ENCODE peak calls at places on chromosomes 7 and 10, in seven cellular contexts. P is H1, H is HCT116, O is SK-N-SH, T is K562, V is HepG2, F is GM12878. I is an unnamed sample.
A peak's percentile ranks its signal among the peaks of the same experiment; 100 is the strongest.

GRCh38 chr10:69437321-69438259 is 13.7 kb upstream of the TSPAN15 start:
- DNase-seq in V (no peak), P (no peak), H (no peak), T (no peak), O (no peak), F (no peak), I (no peak)

GRCh38 chr7:47488205-47488968 is 93.5 kb downstream of the TNS3 start:
- DNase-seq in O (no peak), T (no peak), F (no peak), V (no peak), H (no peak), P (no peak), I (no peak)

GRCh38 chr7:69244691-69245090 is 353.6 kb upstream of the AUTS2 start:
- DNase-seq in F (no peak), P (no peak), T (no peak), H (no peak), V (no peak), O (no peak), I (no peak)

GRCh38 chr7:2993868-2994267 is 49.8 kb downstream of the CARD11 start:
- DNase-seq in H (no peak), V (no peak), T (no peak), O (no peak), F (no peak), P (no peak), I (no peak)

GRCh38 chr7:131896189-131896855 is 339.9 kb upstream of the PODXL start:
- DNase-seq in T (no peak), H (no peak), P (peak; percentile 47), V (no peak), O (no peak), F (no peak), I (no peak)

GRCh38 chr10:89494068-89494467 is 41.3 kb downstream of the SLC16A12 start:
- DNase-seq in P (no peak), T (no peak), O (no peak), H (no peak), V (no peak), F (no peak), I (no peak)

GRCh38 chr7:47280114-47280513 is 301.8 kb downstream of the TNS3 start:
- DNase-seq in F (no peak), P (no peak), T (no peak), O (no peak), V (no peak), H (no peak), I (no peak)

GRCh38 chr10:106987362-106987761 is 177.1 kb downstream of the SORCS1 start:
- DNase-seq in O (no peak), P (no peak), T (no peak), H (no peak), F (no peak), V (no peak), I (no peak)

GRCh38 chr10:94677691-94678090 is 5.8 kb upstream of the CYP2C18 start:
- DNase-seq in O (no peak), F (no peak), V (peak; percentile 53), H (peak; percentile 6), P (no peak), T (peak; percentile 5), I (no peak)

GRCh38 chr7:107711301-107711700 is 32.6 kb upstream of the CBLL1 start:
- DNase-seq in T (no peak), H (no peak), F (no peak), V (no peak), O (no peak), P (no peak), I (no peak)

GRCh38 chr10:102281103-102281502 is 35.8 kb downstream of the GBF1 start:
- DNase-seq in O (peak; percentile 36), F (no peak), T (no peak), P (no peak), H (no peak), V (no peak), I (no peak)

DNA sequence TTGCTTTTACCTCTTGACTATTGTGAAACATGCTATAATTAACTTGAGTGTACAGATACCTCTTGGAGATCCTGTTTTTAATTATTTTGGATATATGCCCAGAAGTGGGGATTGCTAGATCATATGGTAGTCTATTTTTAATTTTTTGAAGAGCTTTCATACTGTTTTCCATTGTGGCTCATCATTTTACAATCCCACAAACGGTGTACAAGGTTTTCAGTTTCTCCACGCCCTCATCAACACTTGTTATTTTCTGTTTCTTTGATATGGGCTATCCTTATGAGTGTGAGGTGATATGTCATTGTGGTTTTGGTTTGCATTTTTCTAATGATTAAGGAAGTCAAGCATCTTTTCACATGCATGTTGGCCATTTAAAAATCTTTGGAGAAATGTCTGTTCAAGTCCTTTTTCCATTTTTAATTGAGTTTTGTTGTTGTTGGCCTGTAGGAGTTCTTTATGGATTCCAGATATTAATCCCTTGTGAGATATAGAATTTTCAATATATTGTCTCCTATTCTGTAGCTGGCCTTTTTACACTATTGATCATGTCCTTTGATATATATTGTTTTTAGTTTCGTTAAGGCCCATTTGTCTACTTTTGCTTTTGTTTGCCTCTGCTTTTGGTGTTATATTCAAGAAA is 7.5 kb downstream of the AGK start:
- DNase-seq in H (no peak), P (no peak), T (no peak), F (peak; percentile 69), V (no peak), O (no peak), I (no peak)
- TF ChIP-seq SIN3A in H (no peak), P (no peak), T (no peak), F (no peak), V (no peak), O (no peak), I (no peak)

GRCh38 chr10:51524041-51524440 is 175.4 kb downstream of the CSTF2T start:
- DNase-seq in H (no peak), O (no peak), T (no peak), P (no peak), V (no peak), F (no peak), I (no peak)
- TF ChIP-seq SIN3A in H (no peak), O (no peak), T (no peak), P (no peak), V (no peak), F (no peak), I (no peak)

GRCh38 chr10:29859521-29860130 is 199.8 kb downstream of the JCAD start:
- DNase-seq in F (no peak), H (no peak), O (no peak), V (no peak), T (no peak), P (no peak), I (no peak)
- TF ChIP-seq SIN3A in F (no peak), H (no peak), O (no peak), V (no peak), T (no peak), P (no peak), I (no peak)

GRCh38 chr10:43078175-43078985 is 1.5 kb downstream of the RET start:
- DNase-seq in F (no peak), O (peak; percentile 64), T (no peak), V (no peak), P (no peak), H (no peak), I (no peak)

GRCh38 chr10:43076876-43077420 is at the start of gene RET:
- DNase-seq in H (no peak), F (no peak), T (peak; percentile 84), O (peak; percentile 98), V (no peak), P (no peak), I (no peak)

GRCh38 chr10:43079823-43080222 is 3.0 kb downstream of the RET start:
- DNase-seq in T (no peak), F (no peak), O (no peak), P (no peak), V (no peak), H (no peak), I (no peak)

GRCh38 chr10:43077421-43078171 is 727 bp downstream of the RET start:
- DNase-seq in H (no peak), F (no peak), P (no peak), V (no peak), O (peak; percentile 59), T (no peak), I (no peak)

GRCh38 chr10:43078986-43079273 is 2.1 kb downstream of the RET start:
- DNase-seq in H (no peak), F (no peak), T (peak; percentile 75), V (no peak), O (peak; percentile 86), P (peak; percentile 33), I (no peak)
- TF ChIP-seq SIN3A in H (no peak), F (no peak), T (no peak), V (no peak), O (no peak), P (no peak), I (no peak)